ENCODE peak calls at places on chromosomes 1 and 21, in seven cellular contexts. F, I, M, J, L, B and Q are unnamed samples.

GRCh38 chr1:10424034-10424433 is 6.2 kb upstream of the CENPS start:
- DNase-seq in F (no peak), M (no peak), B (no peak), J (peak; percentile 44), I (no peak), L (no peak), Q (no peak)

GRCh38 chr1:160205974-160206369 is 788 bp downstream of the PEA15 start:
- DNase-seq in M (no peak), B (no peak), L (no peak), I (no peak), F (peak; percentile 71), J (peak; percentile 61), Q (peak; percentile 66)

GRCh38 chr1:94092210-94092613 is 28.7 kb downstream of the ABCA4 start:
- DNase-seq in B (no peak), F (peak; percentile 73), J (peak; percentile 30), I (no peak), M (no peak), L (no peak), Q (no peak)

GRCh38 chr1:233613252-233614172 is at the start of gene KCNK1:
- DNase-seq in L (peak; percentile 71), F (peak; percentile 71), M (no peak), B (no peak), I (no peak), J (peak; percentile 90), Q (no peak)

GRCh38 chr1:66443793-66444192 is 90.2 kb upstream of the SGIP1 start:
- DNase-seq in B (no peak), F (no peak), M (no peak), L (no peak), I (no peak), J (no peak), Q (no peak)

GRCh38 chr1:19260211-19261138 is 8.9 kb downstream of the MRTO4 start:
- DNase-seq in B (no peak), I (no peak), L (no peak), J (no peak), M (peak; percentile 56), F (no peak), Q (no peak)

GRCh38 chr1:156491151-156491949 is 9.2 kb downstream of the MEF2D start:
- DNase-seq in J (no peak), M (no peak), F (no peak), B (no peak), I (no peak), L (no peak), Q (no peak)

GRCh38 chr1:24379733-24380315 is 33.8 kb downstream of the STPG1 start:
- DNase-seq in F (peak; percentile 11), I (no peak), M (no peak), L (no peak), B (no peak), J (no peak), Q (no peak)

GRCh38 chr1:117167402-117167801 is 43.3 kb downstream of the VTCN1 start:
- DNase-seq in M (no peak), I (no peak), J (no peak), B (no peak), L (no peak), F (no peak), Q (no peak)

GRCh38 chr1:119712342-119713038 is 756 bp downstream of the PHGDH start:
- DNase-seq in M (peak; percentile 70), L (no peak), B (no peak), I (no peak), F (peak; percentile 80), J (peak; percentile 90), Q (no peak)

GRCh38 chr1:89939059-89939570 is 55.8 kb upstream of the ZNF326 start:
- DNase-seq in F (no peak), M (no peak), J (no peak), I (no peak), B (no peak), L (no peak), Q (no peak)

GRCh38 chr1:181090653-181091126 is 2.2 kb downstream of the IER5 start:
- DNase-seq in J (no peak), F (no peak), I (no peak), B (no peak), L (no peak), M (no peak), Q (peak; percentile 82)

GRCh38 chr1:211813590-211813989 is 17.0 kb downstream of the LPGAT1 start:
- DNase-seq in J (no peak), M (no peak), F (no peak), L (peak; percentile 41), I (no peak), B (no peak), Q (no peak)

GRCh38 chr1:5595531-5596170 is 396.6 kb downstream of the NPHP4 start:
- DNase-seq in J (no peak), I (no peak), F (peak; percentile 28), B (no peak), L (no peak), M (no peak), Q (no peak)

DNA sequence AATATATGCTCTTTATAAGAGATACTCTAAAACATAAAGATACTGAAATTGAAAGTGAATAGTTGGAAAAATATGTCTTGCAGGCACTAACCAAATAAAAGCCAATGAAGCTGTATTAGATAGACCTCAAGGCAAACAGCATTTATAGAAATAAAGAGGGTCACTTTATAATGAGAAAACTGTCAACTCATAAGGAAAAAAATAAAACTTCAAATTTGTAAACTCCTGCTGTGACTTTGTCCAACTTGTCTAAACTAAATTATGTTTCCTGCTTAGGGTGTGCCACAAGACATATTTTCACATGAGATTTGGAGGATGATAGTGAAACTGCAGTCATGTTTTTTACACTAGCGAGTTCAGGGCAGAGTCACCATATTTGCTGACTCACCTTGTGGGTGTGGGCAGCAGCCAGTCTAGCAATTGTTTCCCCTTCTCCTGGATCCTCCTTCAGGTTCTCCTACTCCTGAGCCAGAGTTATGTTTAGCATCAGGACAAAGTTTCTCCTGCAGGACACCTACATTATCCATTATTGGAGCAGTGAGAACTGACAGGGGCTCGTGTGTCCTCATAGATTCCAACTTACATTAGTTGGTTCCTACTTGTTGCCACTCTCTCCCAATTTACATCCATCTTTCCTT is 43.8 kb downstream of the CD53 start:
- DNase-seq in I (peak; percentile 4), L (no peak), J (no peak), F (no peak), B (peak; percentile 24), M (no peak), Q (peak; percentile 21)
- H3K4me3 ChIP-seq in I (no peak overlapping the region), L (no peak overlapping the region), J (peak overlapping the region; percentile 42), F (no peak overlapping the region), B (peak overlapping the region; percentile 26), M (no peak overlapping the region), Q (peak overlapping the region; percentile 61)

GRCh38 chr21:36909901-36910561 is 56.4 kb downstream of the HLCS start:
- DNase-seq in M (no peak), I (peak; percentile 77), F (peak; percentile 30), B (peak; percentile 91), L (no peak), J (no peak), Q (peak; percentile 72)
- H3K27ac ChIP-seq in M (no peak overlapping the region), I (peak overlapping the region; percentile 92), F (no peak overlapping the region), B (no peak overlapping the region), L (no peak overlapping the region), J (peak overlapping the region; percentile 81), Q (peak overlapping the region; percentile 30)

DNA sequence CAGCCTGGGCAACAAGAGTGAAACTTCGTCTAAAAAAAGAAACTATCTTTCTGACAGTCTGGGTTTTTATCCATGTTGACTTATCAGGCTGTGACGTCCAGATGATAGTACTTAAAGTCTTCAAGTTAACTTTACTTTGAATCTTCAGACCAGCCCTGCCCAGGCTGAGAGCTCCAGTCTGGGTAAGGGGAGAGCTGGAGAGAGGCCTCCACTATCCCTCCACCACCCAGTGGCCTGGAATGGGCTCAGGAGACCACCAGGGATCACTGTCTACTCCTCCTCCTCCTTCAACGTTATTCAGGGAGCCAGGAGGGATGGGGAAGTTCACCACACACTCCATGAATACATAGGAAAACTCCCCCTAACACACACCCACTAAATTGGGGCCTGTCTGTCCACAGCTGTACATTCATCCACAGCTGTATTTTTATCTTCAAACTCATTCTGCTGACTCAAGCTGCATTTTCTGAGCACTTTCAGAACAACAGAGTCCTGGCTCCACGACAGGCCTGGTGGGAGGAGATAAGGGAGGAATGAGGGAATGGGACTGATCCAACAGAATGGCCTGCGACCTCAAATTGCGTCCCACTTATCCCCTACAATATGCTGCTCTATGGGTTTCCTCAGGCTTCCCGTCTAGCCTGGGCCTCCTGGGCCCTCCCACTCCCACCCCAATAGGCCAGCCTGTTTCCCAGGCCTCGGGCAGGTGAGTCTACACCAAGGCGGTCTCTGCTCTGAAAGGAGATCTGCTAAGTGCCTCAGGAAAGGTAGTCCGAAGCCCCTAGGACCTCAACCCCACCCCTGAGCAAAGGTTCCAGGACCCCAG is 1.8 kb downstream of the SLC45A3 start:
- DNase-seq in J (no peak), B (no peak), I (no peak), L (no peak), M (peak; percentile 64), F (no peak), Q (no peak)
- H3K4me3 ChIP-seq in J (peak overlapping the region; percentile 78), B (peak overlapping the region; percentile 66), I (no peak overlapping the region), L (no peak overlapping the region), M (peak overlapping the region; percentile 74), F (peak overlapping the region; percentile 67), Q (no peak overlapping the region)

GRCh38 chr1:31712041-31712440 is 8.2 kb upstream of the COL16A1 start:
- DNase-seq in B (no peak), J (no peak), F (no peak), L (no peak), I (no peak), M (no peak), Q (no peak)
- H3K27ac ChIP-seq in B (peak overlapping the region; percentile 71), J (peak overlapping the region; percentile 94), F (peak overlapping the region; percentile 95), L (peak overlapping the region; percentile 97), I (no peak overlapping the region), M (no peak overlapping the region), Q (no peak overlapping the region)

GRCh38 chr1:57421366-57421765 is 2.5 kb downstream of the DAB1 start:
- DNase-seq in F (no peak), B (no peak), M (no peak), I (no peak), L (no peak), J (no peak), Q (no peak)

GRCh38 chr1:57423135-57424131 is at the start of gene DAB1:
- DNase-seq in F (no peak), L (peak; percentile 14), J (peak; percentile 83), M (peak; percentile 24), I (no peak), B (no peak), Q (no peak)

GRCh38 chr1:57424231-57425027 is 569 bp upstream of the DAB1 start:
- DNase-seq in J (peak; percentile 75), I (no peak), M (peak; percentile 66), F (no peak), B (no peak), L (peak; percentile 24), Q (no peak)

GRCh38 chr1:57422271-57423134 is 1.4 kb downstream of the DAB1 start:
- DNase-seq in J (peak; percentile 73), F (no peak), B (no peak), L (no peak), M (peak; percentile 60), I (no peak), Q (no peak)
- H3K4me3 ChIP-seq in J (peak overlapping the region; percentile 75), F (peak overlapping the region; percentile 47), B (peak overlapping the region; percentile 31), L (no peak overlapping the region), M (peak overlapping the region; percentile 43), I (peak overlapping the region; percentile 22), Q (no peak overlapping the region)

GRCh38 chr1:27566462-27567182 is 37.3 kb downstream of the AHDC1 start:
- DNase-seq in B (no peak), M (no peak), F (no peak), J (no peak), I (no peak), L (no peak), Q (no peak)
- H3K27ac ChIP-seq in B (peak overlapping the region; percentile 94), M (peak overlapping the region; percentile 50), F (peak overlapping the region; percentile 90), J (no peak overlapping the region), I (no peak overlapping the region), L (peak overlapping the region; percentile 90), Q (no peak overlapping the region)